ENCODE peak calls at places on chromosomes 11 and 22, in eight cellular contexts. R is AG09309, P is sigmoid colon, I is kidney, G is RWPE1, J is neural progenitor cell, B is neural crest cell, A is bronchial epithelial cell. S is an unnamed sample.

GRCh38 chr11:95736268-95737208 is 53.0 kb downstream of the FAM76B start:
- DNase-seq in P (no peak), R (no peak), J (no peak), I (no peak), B (no peak), A (no peak), G (no peak), S (no peak)

GRCh38 chr11:71452354-71453020 is 516 bp upstream of the NADSYN1 start:
- DNase-seq in P (peak), I (peak), R (peak), A (peak), J (peak), B (no peak), G (no peak), S (no peak)

GRCh38 chr22:46737976-46738641 is at the start of gene CERK:
- DNase-seq in B (peak), A (no peak), R (no peak), J (peak), G (peak), P (peak), I (peak), S (peak)

GRCh38 chr11:74932169-74932568 is 16.7 kb downstream of the XRRA1 start:
- DNase-seq in G (no peak), J (no peak), R (no peak), B (no peak), P (no peak), A (peak), I (no peak), S (no peak)

GRCh38 chr11:47946682-47947575 is 33.4 kb upstream of the PTPRJ start:
- DNase-seq in G (peak), J (no peak), B (no peak), R (peak), I (peak), A (peak), P (peak), S (peak)

GRCh38 chr22:23161574-23161973 is 16.3 kb downstream of the RAB36 start:
- DNase-seq in A (no peak), J (no peak), G (no peak), I (no peak), P (no peak), B (no peak), R (no peak), S (no peak)

GRCh38 chr11:126415128-126415527 is 59.6 kb downstream of the ST3GAL4 start:
- DNase-seq in A (no peak), G (no peak), J (no peak), R (peak), I (peak), B (no peak), P (peak), S (peak)

GRCh38 chr22:33110562-33111163 is 52.5 kb upstream of the SYN3 start:
- DNase-seq in G (no peak), I (no peak), R (no peak), P (no peak), B (no peak), A (no peak), J (no peak), S (no peak)

GRCh38 chr11:106331163-106331562 is 253.7 kb downstream of the AASDHPPT start:
- DNase-seq in I (no peak), B (no peak), J (no peak), G (no peak), R (no peak), P (no peak), A (peak), S (no peak)

GRCh38 chr11:10696797-10697620 is 3.5 kb upstream of the IRAG1 start:
- DNase-seq in G (no peak), P (no peak), A (no peak), B (no peak), R (no peak), I (no peak), J (no peak), S (no peak)
- TF ChIP-seq CTCF in G (no peak), P (no peak), A (no peak), B (no peak), R (no peak), I (no peak), J (no peak), S (no peak)

GRCh38 chr11:84384637-84385227 is 1098.6 kb upstream of the CCDC90B start:
- DNase-seq in P (no peak), A (peak), B (peak), R (peak), I (no peak), J (peak), G (peak), S (peak)
- TF ChIP-seq CTCF in P (peak), A (peak), B (peak), R (peak), I (peak), J (peak), G (peak), S (peak)

DNA sequence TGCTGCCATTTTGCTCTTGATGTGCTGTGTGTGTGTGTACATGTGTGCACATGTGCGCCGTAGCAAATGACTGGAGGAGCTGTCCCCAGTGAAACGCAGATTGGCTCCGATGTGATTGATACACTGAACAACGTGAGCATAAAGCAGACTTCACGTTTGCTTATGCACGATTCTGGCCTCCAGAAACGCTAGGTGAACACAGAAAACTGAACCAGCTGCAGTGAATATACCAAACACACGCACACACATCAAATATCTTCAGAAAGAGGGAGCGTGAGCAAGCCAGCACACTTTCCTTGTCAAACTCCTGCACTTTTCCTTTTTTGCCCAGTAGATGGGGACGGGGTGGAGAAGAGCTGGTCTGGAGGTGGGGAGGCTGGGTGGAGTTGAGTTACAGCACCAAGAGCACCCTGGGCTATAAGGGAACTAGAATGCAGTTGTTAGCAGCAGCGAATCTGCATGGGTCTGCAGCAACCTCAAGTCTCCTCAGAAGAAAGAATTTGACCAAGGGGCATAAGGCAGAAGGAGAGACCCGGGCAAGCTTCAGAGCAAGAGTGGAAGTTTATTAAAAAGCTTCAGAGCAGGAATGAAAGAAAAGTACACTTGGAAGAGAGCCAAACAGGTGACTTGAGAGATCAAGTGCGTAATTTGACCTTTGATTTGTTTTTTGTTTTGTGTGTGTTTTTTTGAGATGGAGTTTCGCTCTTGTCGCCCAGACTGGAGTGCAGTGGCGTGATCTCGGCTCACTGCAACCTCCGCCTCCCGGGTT is 77.8 kb upstream of the CADM1 start:
- DNase-seq in G (peak), R (no peak), P (no peak), B (no peak), I (no peak), J (peak), A (peak), S (no peak)
- TF ChIP-seq CTCF in G (no peak), R (peak), P (no peak), B (no peak), I (no peak), J (no peak), A (peak), S (no peak)

DNA sequence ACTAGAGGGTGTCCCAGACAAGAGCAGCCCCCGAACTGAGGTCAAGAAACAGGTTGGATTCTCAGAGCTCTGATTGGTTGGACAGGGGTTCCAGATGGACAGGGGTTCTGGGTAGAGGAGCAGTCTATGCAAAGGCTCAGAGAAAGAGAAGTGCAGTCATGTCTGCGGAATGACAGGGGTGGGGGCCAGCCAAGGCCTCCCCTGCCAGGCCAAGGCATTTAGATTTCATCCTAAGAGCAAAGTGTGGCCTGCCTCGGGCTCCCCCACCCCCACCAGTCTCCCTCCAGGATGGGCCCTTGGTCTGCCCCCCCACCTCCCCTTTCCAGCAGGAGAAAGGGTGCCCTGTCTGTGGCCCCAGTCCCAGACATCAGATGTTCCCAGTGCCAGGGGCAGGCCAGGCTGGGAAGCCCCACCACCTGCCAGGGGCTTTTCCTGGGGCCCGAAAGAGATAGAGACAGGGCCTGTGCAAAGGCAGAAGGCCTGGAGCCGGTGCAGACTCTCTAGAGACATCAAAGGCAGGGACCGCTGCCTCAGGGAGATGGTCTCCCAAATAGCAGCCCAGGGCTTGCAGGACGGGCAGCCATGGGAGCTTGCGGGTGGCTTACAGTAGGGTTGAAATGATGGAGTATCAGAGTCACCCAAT is 9.4 kb downstream of the SUSD2 start:
- DNase-seq in B (no peak), G (no peak), R (no peak), I (peak), J (no peak), A (no peak), P (peak), S (no peak)
- TF ChIP-seq CTCF in B (no peak), G (no peak), R (no peak), I (no peak), J (no peak), A (no peak), P (no peak), S (no peak)

GRCh38 chr11:82698576-82699352 is 34.9 kb downstream of the FAM181B start:
- DNase-seq in P (no peak), J (no peak), G (no peak), A (no peak), I (no peak), R (no peak), B (no peak), S (no peak)

GRCh38 chr11:82703796-82704195 is 29.9 kb downstream of the FAM181B start:
- DNase-seq in I (no peak), J (no peak), R (no peak), B (no peak), P (no peak), A (peak), G (peak), S (no peak)

GRCh38 chr11:82701847-82702520 is 31.7 kb downstream of the FAM181B start:
- DNase-seq in G (peak), J (peak), P (no peak), I (no peak), B (peak), R (no peak), A (peak), S (no peak)

GRCh38 chr11:82703226-82703625 is 30.4 kb downstream of the FAM181B start:
- DNase-seq in B (no peak), P (no peak), R (no peak), I (no peak), J (no peak), A (no peak), G (no peak), S (no peak)
- TF ChIP-seq CTCF in B (no peak), P (no peak), R (no peak), I (no peak), J (no peak), A (no peak), G (no peak), S (no peak)

DNA sequence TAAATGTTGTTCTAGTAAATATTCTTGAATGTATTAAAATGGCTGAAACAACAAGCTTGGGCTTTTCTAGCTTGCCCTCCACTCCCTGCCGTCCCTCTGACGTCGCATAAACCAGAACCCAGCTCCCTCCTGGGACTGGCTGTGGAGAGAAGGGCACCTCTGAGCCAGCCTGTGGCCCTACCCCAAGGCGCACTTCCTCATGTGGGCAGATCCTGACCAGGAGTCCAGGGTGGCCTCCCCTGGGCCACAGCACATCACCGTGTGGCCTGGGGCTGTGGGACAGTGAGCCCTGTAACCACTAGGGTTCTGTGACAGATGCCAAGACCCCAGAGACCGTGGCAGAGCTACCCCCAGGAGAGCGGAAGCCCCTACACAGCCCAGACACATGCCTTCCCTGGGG is 10.2 kb upstream of the ADORA2A start:
- DNase-seq in R (no peak), A (no peak), G (no peak), B (no peak), P (peak), J (no peak), I (peak), S (no peak)
- TF ChIP-seq CTCF in R (no peak), A (no peak), G (no peak), B (no peak), P (no peak), J (no peak), I (no peak), S (no peak)

DNA sequence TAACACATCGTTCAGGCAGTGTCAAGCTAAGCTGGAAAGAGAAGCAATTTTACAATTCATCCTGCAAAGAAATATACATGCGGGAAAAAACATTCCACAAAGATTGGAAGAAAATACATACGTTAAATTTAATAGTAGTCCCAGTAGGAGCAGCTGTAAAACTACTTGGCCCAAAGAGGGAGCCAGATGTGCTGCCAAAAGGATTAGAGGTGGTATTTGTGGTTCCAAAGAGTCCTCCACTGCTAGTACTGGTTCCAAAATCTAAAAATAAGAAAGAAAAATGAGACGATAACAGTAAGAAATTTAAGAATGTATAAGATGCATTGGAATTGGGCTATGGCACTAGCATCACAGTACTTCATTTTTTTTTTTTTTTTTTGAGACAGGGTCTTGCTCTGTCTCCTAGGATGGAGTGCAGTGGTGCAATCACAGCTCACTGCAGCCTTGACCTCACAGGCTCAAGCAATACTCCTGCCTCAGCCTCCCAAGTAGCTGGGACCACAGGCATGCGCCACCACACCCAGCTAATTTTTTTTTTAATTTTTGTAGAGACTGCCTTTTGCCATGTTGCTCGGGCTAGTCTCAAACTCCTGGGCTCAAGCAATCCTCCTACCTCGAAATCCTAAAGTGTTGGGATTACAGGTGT is 21.5 kb downstream of the NUP98 start:
- DNase-seq in G (no peak), J (no peak), R (no peak), P (no peak), A (no peak), B (no peak), I (no peak), S (no peak)
- TF ChIP-seq CTCF in G (no peak), J (no peak), R (peak), P (no peak), A (no peak), B (no peak), I (no peak), S (no peak)

DNA sequence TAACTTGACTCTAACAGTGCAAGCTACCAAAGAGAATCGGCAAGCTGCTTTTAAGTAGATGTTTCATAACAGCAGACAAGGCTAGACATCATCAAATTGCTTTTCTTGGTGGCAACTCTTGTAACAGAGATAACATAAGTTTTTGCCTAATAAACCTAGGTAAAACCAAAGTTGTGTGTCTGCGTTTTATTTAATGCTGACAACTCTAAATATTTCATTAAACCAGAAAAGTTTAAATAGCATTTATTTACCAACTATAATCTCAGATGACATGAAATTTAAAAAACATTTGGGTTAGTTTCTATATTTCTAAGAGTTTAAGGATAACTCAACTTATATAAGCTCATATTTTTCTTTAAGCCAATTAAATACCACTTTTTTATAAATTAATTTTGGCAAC is 19.3 kb upstream of the IFITM3 start:
- DNase-seq in G (no peak), A (no peak), J (no peak), B (no peak), I (no peak), P (no peak), R (no peak), S (no peak)
- TF ChIP-seq CTCF in G (no peak), A (no peak), J (no peak), B (no peak), I (no peak), P (no peak), R (no peak), S (no peak)

S was measured in mesothelial cell of epicardium.